ENCODE peak calls at places on chromosomes 6 and 20, in four cellular contexts. One of them, this sample, is unnamed.

GRCh38 chr6:63307581-63308246 is 12.1 kb downstream of the LGSN start:
- DNase-seq in hippocampal formation: no peak
- DNase-seq in pons: peak; percentile 46
- DNase-seq in psoas muscle: no peak
- DNase-seq in this sample: peak; percentile 26

GRCh38 chr20:1537731-1538058 is 19.8 kb downstream of the SIRPD start:
- DNase-seq in pons: peak; percentile 75
- DNase-seq in psoas muscle: peak; percentile 32
- DNase-seq in hippocampal formation: peak; percentile 27
- DNase-seq in this sample: no peak

GRCh38 chr6:108566406-108566805 is 5.7 kb downstream of the FOXO3 start:
- DNase-seq in hippocampal formation: no peak
- DNase-seq in pons: no peak
- DNase-seq in psoas muscle: no peak
- DNase-seq in this sample: no peak

GRCh38 chr6:48069280-48069679 is 41.7 kb downstream of the PTCHD4 start:
- DNase-seq in hippocampal formation: no peak
- DNase-seq in pons: no peak
- DNase-seq in psoas muscle: no peak
- DNase-seq in this sample: no peak

GRCh38 chr20:17771206-17772004 is 71.6 kb downstream of the BANF2 start:
- DNase-seq in hippocampal formation: no peak
- DNase-seq in pons: no peak
- DNase-seq in psoas muscle: no peak
- DNase-seq in this sample: no peak

GRCh38 chr6:20770776-20771175 is 236.5 kb downstream of the CDKAL1 start:
- DNase-seq in psoas muscle: no peak
- DNase-seq in hippocampal formation: no peak
- DNase-seq in pons: no peak
- DNase-seq in this sample: no peak

GRCh38 chr6:133241901-133242760 is 974 bp downstream of the EYA4 start:
- DNase-seq in hippocampal formation: no peak
- DNase-seq in psoas muscle: peak; percentile 28
- DNase-seq in pons: peak; percentile 32
- DNase-seq in this sample: no peak

GRCh38 chr6:53615633-53616449 is 49.7 kb downstream of the KLHL31 start:
- DNase-seq in psoas muscle: no peak
- DNase-seq in hippocampal formation: no peak
- DNase-seq in pons: no peak
- DNase-seq in this sample: no peak

GRCh38 chr6:51932956-51933355 is 154.5 kb downstream of the PKHD1 start:
- DNase-seq in pons: no peak
- DNase-seq in hippocampal formation: no peak
- DNase-seq in psoas muscle: no peak
- DNase-seq in this sample: no peak

GRCh38 chr20:2946988-2947961 is 74.0 kb downstream of the PTPRA start:
- DNase-seq in psoas muscle: no peak
- DNase-seq in pons: peak; percentile 99
- DNase-seq in hippocampal formation: peak; percentile 97
- DNase-seq in this sample: peak; percentile 41

GRCh38 chr6:31663087-31663960 is 1.5 kb downstream of the GPANK1 start:
- DNase-seq in psoas muscle: no peak
- DNase-seq in pons: no peak
- DNase-seq in hippocampal formation: no peak
- DNase-seq in this sample: no peak

GRCh38 chr6:170136541-170137175 is 154.2 kb downstream of the DLL1 start:
- DNase-seq in hippocampal formation: no peak
- DNase-seq in pons: no peak
- DNase-seq in psoas muscle: no peak
- DNase-seq in this sample: no peak

GRCh38 chr20:17465236-17465635 is 65.9 kb downstream of the BFSP1 start:
- DNase-seq in psoas muscle: no peak
- DNase-seq in hippocampal formation: no peak
- DNase-seq in pons: no peak
- DNase-seq in this sample: no peak

GRCh38 chr6:46734867-46735719 is at the start of gene PLA2G7:
- DNase-seq in psoas muscle: peak; percentile 15
- DNase-seq in hippocampal formation: no peak
- DNase-seq in pons: peak; percentile 12
- DNase-seq in this sample: peak; percentile 61

GRCh38 chr6:169866140-169866534 is 114.7 kb downstream of the ERMARD start:
- DNase-seq in psoas muscle: no peak
- DNase-seq in pons: no peak
- DNase-seq in hippocampal formation: no peak
- DNase-seq in this sample: no peak

GRCh38 chr6:159826968-159827647 is 27.0 kb downstream of the PNLDC1 start:
- DNase-seq in pons: no peak
- DNase-seq in hippocampal formation: no peak
- DNase-seq in psoas muscle: no peak
- DNase-seq in this sample: peak; percentile 40

GRCh38 chr20:18466894-18467678 is at the start of the genes DZANK1 and POLR3F:
- DNase-seq in pons: peak; percentile 97
- DNase-seq in hippocampal formation: peak; percentile 96
- DNase-seq in psoas muscle: peak; percentile 97
- DNase-seq in this sample: peak; percentile 98

GRCh38 chr20:45445805-45446562 is 23.6 kb upstream of the WFDC2 start:
- DNase-seq in hippocampal formation: no peak
- DNase-seq in psoas muscle: no peak
- DNase-seq in pons: no peak
- DNase-seq in this sample: peak; percentile 23

GRCh38 chr6:291697-292505 is at the start of gene DUSP22:
- DNase-seq in hippocampal formation: no peak
- DNase-seq in psoas muscle: peak; percentile 92
- DNase-seq in pons: peak; percentile 72
- DNase-seq in this sample: peak; percentile 71

GRCh38 chr6:7896465-7896987 is 14.1 kb downstream of the TXNDC5 start:
- DNase-seq in psoas muscle: no peak
- DNase-seq in pons: no peak
- DNase-seq in hippocampal formation: no peak
- DNase-seq in this sample: no peak

GRCh38 chr6:41560440-41561192 is 14.4 kb downstream of the FOXP4 start:
- DNase-seq in hippocampal formation: no peak
- DNase-seq in psoas muscle: peak; percentile 59
- DNase-seq in pons: no peak
- DNase-seq in this sample: peak; percentile 29

GRCh38 chr6:26056583-26057350 is 30.5 kb upstream of the HFE start:
- DNase-seq in pons: peak; percentile 49
- DNase-seq in hippocampal formation: peak; percentile 47
- DNase-seq in psoas muscle: no peak
- DNase-seq in this sample: peak; percentile 69

GRCh38 chr6:89302195-89302770 is 12.8 kb downstream of the GABRR2 start:
- DNase-seq in psoas muscle: no peak
- DNase-seq in hippocampal formation: no peak
- DNase-seq in pons: no peak
- DNase-seq in this sample: no peak

GRCh38 chr6:119499797-119500196 is 150.2 kb upstream of the MAN1A1 start:
- DNase-seq in psoas muscle: no peak
- DNase-seq in pons: no peak
- DNase-seq in hippocampal formation: no peak
- DNase-seq in this sample: no peak

GRCh38 chr6:46279874-46280273 is 109.1 kb upstream of the ENPP5 start:
- DNase-seq in hippocampal formation: no peak
- DNase-seq in pons: no peak
- DNase-seq in psoas muscle: no peak
- DNase-seq in this sample: no peak

GRCh38 chr6:49676671-49677281 is 36.6 kb downstream of the CRISP2 start:
- DNase-seq in psoas muscle: no peak
- DNase-seq in hippocampal formation: no peak
- DNase-seq in pons: no peak
- DNase-seq in this sample: no peak

GRCh38 chr6:111789593-111789992 is 83.7 kb downstream of the FYN start:
- DNase-seq in pons: peak; percentile 64
- DNase-seq in psoas muscle: peak; percentile 40
- DNase-seq in hippocampal formation: no peak
- DNase-seq in this sample: no peak

GRCh38 chr6:35719830-35720733 is 16.8 kb upstream of the ARMC12 start:
- DNase-seq in pons: peak; percentile 81
- DNase-seq in psoas muscle: peak; percentile 32
- DNase-seq in hippocampal formation: peak; percentile 52
- DNase-seq in this sample: no peak

GRCh38 chr6:26268659-26269402 is 96.2 kb upstream of the BTN3A2 start:
- DNase-seq in pons: no peak
- DNase-seq in hippocampal formation: no peak
- DNase-seq in psoas muscle: no peak
- DNase-seq in this sample: no peak

GRCh38 chr6:106512048-106512957 is 117.0 kb downstream of the RTN4IP1 start:
- DNase-seq in hippocampal formation: no peak
- DNase-seq in psoas muscle: peak; percentile 70
- DNase-seq in pons: no peak
- DNase-seq in this sample: no peak

GRCh38 chr6:135043364-135043763 is 11.3 kb downstream of the HBS1L start:
- DNase-seq in hippocampal formation: no peak
- DNase-seq in pons: no peak
- DNase-seq in psoas muscle: no peak
- DNase-seq in this sample: no peak

GRCh38 chr6:109304284-109305015 is 77.8 kb downstream of the CD164 start:
- DNase-seq in hippocampal formation: no peak
- DNase-seq in pons: no peak
- DNase-seq in psoas muscle: no peak
- DNase-seq in this sample: no peak

This sample was measured in cerebellar cortex.